ENCODE peak calls at places on chromosome 3, in four cellular contexts. J, N, Y and S are unnamed samples.
A peak's percentile ranks its signal among the peaks of the same experiment; 100 is the strongest.

GRCh38 chr3:183827809-183828537 is 2.6 kb upstream of the MAP6D1 start:
- DNase-seq in J (no peak), N (no peak), Y (no peak), S (no peak)

GRCh38 chr3:44235604-44236484 is 5.8 kb upstream of the TOPAZ1 start:
- DNase-seq in J (peak; percentile 80), N (peak; percentile 36), Y (peak; percentile 11), S (peak; percentile 43)

GRCh38 chr3:16290827-16291196 is 25.8 kb downstream of the OXNAD1 start:
- DNase-seq in J (no peak), N (no peak), Y (no peak), S (no peak)

GRCh38 chr3:46368569-46368968 is 2.2 kb upstream of the CCR5 start:
- DNase-seq in J (no peak), N (no peak), Y (peak; percentile 70), S (peak; percentile 18)

GRCh38 chr3:25259871-25260270 is 168.2 kb upstream of the RARB start:
- DNase-seq in J (no peak), N (no peak), Y (no peak), S (no peak)

GRCh38 chr3:52053307-52054304 is 2.8 kb downstream of the DUSP7 start:
- DNase-seq in J (no peak), N (no peak), Y (peak; percentile 45), S (no peak)

GRCh38 chr3:58991623-58992022 is 58.2 kb downstream of the CFAP20DC start:
- DNase-seq in J (no peak), N (no peak), Y (no peak), S (no peak)

GRCh38 chr3:121601212-121601812 is 8.1 kb downstream of the FBXO40 start:
- DNase-seq in J (no peak), N (no peak), Y (no peak), S (no peak)

GRCh38 chr3:113571360-113571759 is 39.0 kb downstream of the SIDT1 start:
- DNase-seq in J (no peak), N (no peak), Y (no peak), S (no peak)

GRCh38 chr3:69204315-69204957 is 82.0 kb upstream of the LMOD3 start:
- DNase-seq in J (no peak), N (peak; percentile 19), Y (peak; percentile 44), S (peak; percentile 56)

GRCh38 chr3:107525101-107525953 is 2.6 kb downstream of the BBX start:
- DNase-seq in J (no peak), N (no peak), Y (no peak), S (no peak)

DNA sequence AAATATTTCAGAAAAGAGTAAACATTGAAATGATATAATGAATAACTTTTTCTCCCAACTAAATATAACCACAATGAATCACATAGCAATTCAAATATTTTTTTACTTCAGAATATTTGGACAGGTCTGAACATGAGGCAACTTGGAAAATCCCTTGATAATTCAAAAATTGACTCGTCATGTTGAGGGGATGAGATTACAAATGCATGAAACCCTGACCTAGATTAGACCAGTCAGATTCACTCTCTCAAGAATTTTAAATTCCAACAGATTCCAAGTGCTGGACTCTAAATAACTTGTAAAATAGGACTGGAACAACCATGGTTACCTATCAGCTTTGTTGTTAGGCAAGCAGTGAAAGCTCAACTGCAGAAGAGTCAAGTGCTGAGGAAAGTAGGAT is 317.5 kb downstream of the GBE1 start:
- DNase-seq in J (no peak), N (no peak), Y (no peak), S (peak; percentile 11)
- TF ChIP-seq SMC3 in J (no peak), N (no peak), Y (no peak), S (no peak)

DNA sequence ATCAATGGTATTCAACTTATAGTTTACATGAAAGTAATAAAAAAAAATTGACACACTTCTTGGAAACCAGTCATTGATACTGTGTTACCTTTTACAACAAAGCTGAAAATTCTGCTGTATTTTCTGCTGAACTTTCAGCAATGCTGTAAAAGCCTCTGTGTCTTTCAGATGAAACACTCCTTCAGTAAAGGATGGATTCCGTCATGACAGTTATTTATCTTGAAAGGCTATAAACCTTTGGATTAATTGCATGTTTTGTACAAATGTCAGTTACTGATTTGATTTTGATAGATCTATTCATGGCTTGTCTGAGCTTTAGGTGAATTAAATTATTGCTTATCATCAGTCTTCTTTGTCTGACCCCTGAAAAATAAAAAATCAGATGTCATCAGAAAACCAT is 355.1 kb downstream of the NAALADL2 start:
- DNase-seq in J (no peak), N (no peak), Y (no peak), S (no peak)
- TF ChIP-seq MYC in J (no peak), N (no peak), Y (no peak), S (no peak)

DNA sequence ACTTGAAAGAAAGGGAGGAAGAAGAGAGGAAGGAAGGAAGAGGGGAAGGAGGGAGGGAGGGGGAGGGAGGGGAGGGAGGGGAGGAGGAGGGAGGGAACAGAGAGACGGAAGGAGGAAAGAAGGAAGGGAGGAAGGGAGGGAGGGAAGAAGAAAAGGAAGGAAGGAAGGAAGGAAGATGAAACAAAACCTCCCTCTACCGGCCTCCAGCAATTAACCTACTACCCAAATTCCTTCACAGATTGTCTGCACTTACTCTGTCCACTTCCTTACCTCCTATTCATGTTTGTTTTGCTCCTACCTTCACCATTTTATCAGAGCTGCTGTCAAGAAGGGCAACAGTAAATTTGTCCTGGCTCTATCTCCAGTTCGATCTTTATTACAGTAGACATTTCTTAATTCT is 44.6 kb upstream of the BCL6 start:
- DNase-seq in J (no peak), N (no peak), Y (no peak), S (no peak)
- H3K27ac ChIP-seq in J (no peak overlapping the region), N (no peak overlapping the region), Y (no peak overlapping the region), S (no peak overlapping the region)

GRCh38 chr3:94159062-94159726 is 96.3 kb downstream of the NSUN3 start:
- DNase-seq in J (no peak), N (peak; percentile 2), Y (no peak), S (peak; percentile 13)
- TF ChIP-seq SMC3 in J (no peak), N (no peak), Y (no peak), S (no peak)

DNA sequence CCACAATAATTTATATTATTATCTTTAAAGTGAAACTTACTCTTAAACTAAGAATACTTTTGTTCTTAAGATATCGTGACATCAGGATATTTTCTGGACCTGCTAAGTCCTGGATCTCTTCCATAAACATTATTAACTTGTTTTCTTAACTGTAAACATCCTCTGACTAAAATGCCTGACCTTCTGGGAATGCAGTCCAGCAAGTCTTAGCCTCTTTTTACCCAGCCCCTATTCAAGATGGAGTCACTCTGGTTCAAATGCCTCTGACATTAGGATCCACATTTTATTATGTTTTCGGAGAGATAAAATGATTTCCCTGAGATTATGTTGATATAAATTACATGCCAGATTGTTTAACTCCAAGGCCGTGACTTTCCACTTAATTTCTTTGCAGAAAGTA is 37.6 kb downstream of the OSTN start:
- DNase-seq in J (no peak), N (no peak), Y (no peak), S (no peak)
- TF ChIP-seq MYC in J (no peak), N (no peak), Y (no peak), S (no peak)

GRCh38 chr3:168113848-168114247 is 18.1 kb upstream of the GOLIM4 start:
- DNase-seq in J (no peak), N (no peak), Y (no peak), S (no peak)

GRCh38 chr3:168121175-168121853 is 25.6 kb upstream of the GOLIM4 start:
- DNase-seq in J (no peak), N (no peak), Y (no peak), S (no peak)

GRCh38 chr3:168117059-168117458 is 21.3 kb upstream of the GOLIM4 start:
- DNase-seq in J (no peak), N (no peak), Y (no peak), S (no peak)

GRCh38 chr3:168116279-168116678 is 20.6 kb upstream of the GOLIM4 start:
- DNase-seq in J (peak; percentile 38), N (no peak), Y (no peak), S (no peak)

DNA sequence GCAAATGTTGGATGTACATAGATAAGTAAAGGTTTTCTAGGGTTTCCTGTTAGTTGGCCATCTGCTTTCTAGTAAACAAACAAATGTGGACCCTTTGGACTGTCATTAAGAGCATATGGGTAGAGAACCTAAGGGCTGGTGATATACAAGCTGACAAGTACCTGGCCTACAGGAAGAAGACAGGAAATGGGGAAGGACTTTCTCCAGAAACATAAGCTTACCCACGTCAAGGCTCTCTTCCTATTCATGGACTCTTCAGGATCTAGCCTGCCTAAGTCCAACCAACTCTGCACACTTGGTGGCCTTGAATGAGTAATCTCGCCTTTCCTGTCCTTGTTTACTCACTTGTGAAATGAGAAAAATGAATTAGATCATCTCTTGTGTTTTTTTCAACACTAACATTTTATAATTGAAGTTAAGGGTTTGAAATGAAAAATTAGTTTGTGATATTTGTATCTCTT is 22.2 kb upstream of the GOLIM4 start:
- DNase-seq in J (no peak), N (peak; percentile 62), Y (no peak), S (peak; percentile 29)
- H3K27ac ChIP-seq in J (peak overlapping the region; percentile 73), N (no peak overlapping the region), Y (no peak overlapping the region), S (no peak overlapping the region)

GRCh38 chr3:189101594-189101993 is 70.2 kb upstream of the TPRG1 start:
- DNase-seq in J (no peak), N (no peak), Y (no peak), S (no peak)

GRCh38 chr3:189100866-189101265 is 70.9 kb upstream of the TPRG1 start:
- DNase-seq in J (no peak), N (no peak), Y (no peak), S (no peak)

GRCh38 chr3:189096092-189096491 is 75.7 kb upstream of the TPRG1 start:
- DNase-seq in J (no peak), N (no peak), Y (no peak), S (no peak)

GRCh38 chr3:189099505-189100290 is 72.1 kb upstream of the TPRG1 start:
- DNase-seq in J (no peak), N (no peak), Y (no peak), S (no peak)

GRCh38 chr3:189099031-189099471 is 72.7 kb upstream of the TPRG1 start:
- DNase-seq in J (no peak), N (no peak), Y (no peak), S (no peak)
- TF ChIP-seq SMC3 in J (no peak), N (no peak), Y (no peak), S (no peak)

GRCh38 chr3:13495921-13496723 is 16.0 kb downstream of the HDAC11 start:
- DNase-seq in J (peak; percentile 79), N (peak; percentile 49), Y (peak; percentile 17), S (peak; percentile 59)
- TF ChIP-seq MYC in J (no peak), N (no peak), Y (no peak), S (no peak)

DNA sequence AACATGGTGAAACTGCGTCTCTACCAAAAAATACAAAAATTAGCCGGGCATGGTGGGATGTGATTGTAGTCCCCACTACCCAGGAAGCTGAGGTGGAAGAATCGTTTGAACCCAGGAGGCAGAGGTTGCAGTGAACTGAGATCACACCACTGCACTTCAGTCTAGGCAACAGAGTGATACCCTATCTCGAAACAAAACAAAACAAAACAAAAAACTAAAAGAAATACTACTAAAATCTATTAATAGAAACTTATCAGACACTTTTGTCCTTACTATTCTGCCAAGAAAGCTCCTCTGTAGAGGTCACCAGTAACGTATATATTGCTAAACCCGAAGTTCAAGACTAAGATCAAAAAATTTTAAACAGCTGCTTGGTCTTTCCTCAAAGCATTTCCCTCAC is 67.1 kb downstream of the SMARCC1 start:
- DNase-seq in J (no peak), N (no peak), Y (no peak), S (no peak)
- H3K27ac ChIP-seq in J (no peak overlapping the region), N (no peak overlapping the region), Y (no peak overlapping the region), S (no peak overlapping the region)